ENCODE peak calls at places on chromosome 10, in six cellular contexts. One of them, this sample, is unnamed.
A peak's percentile ranks its signal among the peaks of the same experiment; 100 is the strongest.

GRCh38 chr10:30581779-30582380 is 47.7 kb downstream of the LYZL2 start:
- DNase-seq in COR-L47: no peak
- DNase-seq in Caki2: peak; percentile 29
- DNase-seq in H4: peak; percentile 31
- DNase-seq in B cell: peak; percentile 29
- DNase-seq in NCI-H1436: peak; percentile 0
- DNase-seq in this sample: peak; percentile 46

GRCh38 chr10:133394064-133394663 is at the start of gene MTG1:
- DNase-seq in COR-L47: peak; percentile 80
- DNase-seq in NCI-H1436: peak; percentile 98
- DNase-seq in B cell: peak; percentile 98
- DNase-seq in H4: peak; percentile 80
- DNase-seq in Caki2: peak; percentile 95
- DNase-seq in this sample: peak; percentile 89

GRCh38 chr10:124091646-124092269 is 1.6 kb downstream of the CHST15 start:
- DNase-seq in Caki2: peak; percentile 38
- DNase-seq in H4: no peak
- DNase-seq in COR-L47: no peak
- DNase-seq in NCI-H1436: no peak
- DNase-seq in B cell: peak; percentile 68
- DNase-seq in this sample: peak; percentile 29

GRCh38 chr10:79139124-79139835 is 70.5 kb downstream of the ZMIZ1 start:
- DNase-seq in B cell: no peak
- DNase-seq in NCI-H1436: no peak
- DNase-seq in H4: peak; percentile 89
- DNase-seq in COR-L47: no peak
- DNase-seq in Caki2: no peak
- DNase-seq in this sample: no peak

GRCh38 chr10:67603086-67603485 is 92.9 kb downstream of the CTNNA3 start:
- DNase-seq in B cell: no peak
- DNase-seq in H4: no peak
- DNase-seq in NCI-H1436: no peak
- DNase-seq in Caki2: no peak
- DNase-seq in COR-L47: no peak
- DNase-seq in this sample: no peak

GRCh38 chr10:6595499-6595898 is 15.4 kb upstream of the PRKCQ start:
- DNase-seq in COR-L47: no peak
- DNase-seq in NCI-H1436: no peak
- DNase-seq in H4: no peak
- DNase-seq in B cell: no peak
- DNase-seq in Caki2: no peak
- DNase-seq in this sample: no peak

GRCh38 chr10:82742478-82742877 is 867.5 kb downstream of the NRG3 start:
- DNase-seq in COR-L47: no peak
- DNase-seq in H4: peak; percentile 78
- DNase-seq in B cell: no peak
- DNase-seq in NCI-H1436: no peak
- DNase-seq in Caki2: peak; percentile 42
- DNase-seq in this sample: peak; percentile 21

GRCh38 chr10:99393036-99393435 is 37.4 kb downstream of the GOT1 start:
- DNase-seq in NCI-H1436: no peak
- DNase-seq in B cell: no peak
- DNase-seq in H4: no peak
- DNase-seq in COR-L47: no peak
- DNase-seq in Caki2: no peak
- DNase-seq in this sample: no peak

GRCh38 chr10:62062752-62063512 is 161.4 kb downstream of the ARID5B start:
- DNase-seq in Caki2: no peak
- DNase-seq in B cell: no peak
- DNase-seq in H4: no peak
- DNase-seq in COR-L47: no peak
- DNase-seq in NCI-H1436: no peak
- DNase-seq in this sample: no peak

GRCh38 chr10:78313047-78313381 is 279.4 kb downstream of the RPS24 start:
- DNase-seq in H4: no peak
- DNase-seq in COR-L47: no peak
- DNase-seq in Caki2: no peak
- DNase-seq in NCI-H1436: no peak
- DNase-seq in B cell: no peak
- DNase-seq in this sample: no peak

GRCh38 chr10:110323503-110323902 is 18.8 kb upstream of the SMNDC1 start:
- DNase-seq in Caki2: peak; percentile 48
- DNase-seq in COR-L47: no peak
- DNase-seq in NCI-H1436: no peak
- DNase-seq in B cell: no peak
- DNase-seq in H4: peak; percentile 50
- DNase-seq in this sample: no peak

GRCh38 chr10:130231211-130231850 is 95.1 kb downstream of the GLRX3 start:
- DNase-seq in B cell: no peak
- DNase-seq in Caki2: no peak
- DNase-seq in NCI-H1436: no peak
- DNase-seq in COR-L47: no peak
- DNase-seq in H4: no peak
- DNase-seq in this sample: no peak

GRCh38 chr10:84066202-84066601 is 73.1 kb upstream of the GHITM start:
- DNase-seq in Caki2: no peak
- DNase-seq in NCI-H1436: no peak
- DNase-seq in COR-L47: no peak
- DNase-seq in H4: no peak
- DNase-seq in B cell: no peak
- DNase-seq in this sample: no peak

GRCh38 chr10:3624367-3624766 is 160.6 kb downstream of the KLF6 start:
- DNase-seq in Caki2: no peak
- DNase-seq in NCI-H1436: no peak
- DNase-seq in H4: no peak
- DNase-seq in COR-L47: no peak
- DNase-seq in B cell: no peak
- DNase-seq in this sample: no peak

GRCh38 chr10:116723428-116724281 is 18.7 kb downstream of the HSPA12A start:
- DNase-seq in H4: no peak
- DNase-seq in Caki2: no peak
- DNase-seq in NCI-H1436: no peak
- DNase-seq in COR-L47: no peak
- DNase-seq in B cell: no peak
- DNase-seq in this sample: peak; percentile 83

GRCh38 chr10:117464176-117464575 is 78.4 kb upstream of the EMX2 start:
- DNase-seq in H4: no peak
- DNase-seq in COR-L47: no peak
- DNase-seq in Caki2: no peak
- DNase-seq in NCI-H1436: no peak
- DNase-seq in B cell: no peak
- DNase-seq in this sample: no peak

GRCh38 chr10:31926765-31927596 is 1.6 kb downstream of the ARHGAP12 start:
- DNase-seq in B cell: no peak
- DNase-seq in NCI-H1436: no peak
- DNase-seq in Caki2: peak; percentile 45
- DNase-seq in H4: no peak
- DNase-seq in COR-L47: no peak
- DNase-seq in this sample: peak; percentile 39

GRCh38 chr10:132659206-132660091 is 121.9 kb downstream of the INPP5A start:
- DNase-seq in NCI-H1436: no peak
- DNase-seq in H4: no peak
- DNase-seq in Caki2: no peak
- DNase-seq in B cell: no peak
- DNase-seq in COR-L47: no peak
- DNase-seq in this sample: no peak

GRCh38 chr10:20503186-20503585 is 393.9 kb downstream of the NEBL start:
- DNase-seq in H4: no peak
- DNase-seq in COR-L47: no peak
- DNase-seq in B cell: no peak
- DNase-seq in NCI-H1436: no peak
- DNase-seq in Caki2: no peak
- DNase-seq in this sample: no peak

GRCh38 chr10:77925410-77925794 is 1.2 kb downstream of the DLG5 start:
- DNase-seq in Caki2: no peak
- DNase-seq in H4: no peak
- DNase-seq in B cell: no peak
- DNase-seq in COR-L47: no peak
- DNase-seq in NCI-H1436: no peak
- DNase-seq in this sample: no peak

GRCh38 chr10:21532694-21533576 is 1.1 kb upstream of the MLLT10 start:
- DNase-seq in H4: no peak
- DNase-seq in Caki2: peak; percentile 70
- DNase-seq in B cell: no peak
- DNase-seq in NCI-H1436: no peak
- DNase-seq in COR-L47: no peak
- DNase-seq in this sample: no peak

GRCh38 chr10:54577682-54578081 is 223.3 kb downstream of the PCDH15 start:
- DNase-seq in NCI-H1436: no peak
- DNase-seq in COR-L47: no peak
- DNase-seq in B cell: no peak
- DNase-seq in Caki2: no peak
- DNase-seq in H4: no peak
- DNase-seq in this sample: no peak

GRCh38 chr10:43024524-43024923 is 52.3 kb upstream of the RET start:
- DNase-seq in NCI-H1436: no peak
- DNase-seq in Caki2: no peak
- DNase-seq in B cell: no peak
- DNase-seq in COR-L47: no peak
- DNase-seq in H4: no peak
- DNase-seq in this sample: no peak

GRCh38 chr10:132972149-132972985 is 30.0 kb upstream of the CFAP46 start:
- DNase-seq in COR-L47: no peak
- DNase-seq in H4: no peak
- DNase-seq in Caki2: no peak
- DNase-seq in NCI-H1436: no peak
- DNase-seq in B cell: no peak
- DNase-seq in this sample: no peak

GRCh38 chr10:116120688-116121087 is 152.3 kb downstream of the GFRA1 start:
- DNase-seq in COR-L47: no peak
- DNase-seq in H4: no peak
- DNase-seq in B cell: no peak
- DNase-seq in NCI-H1436: no peak
- DNase-seq in Caki2: no peak
- DNase-seq in this sample: no peak

GRCh38 chr10:107966817-107967216 is 802.3 kb upstream of the SORCS1 start:
- DNase-seq in COR-L47: no peak
- DNase-seq in B cell: no peak
- DNase-seq in H4: no peak
- DNase-seq in NCI-H1436: no peak
- DNase-seq in Caki2: no peak
- DNase-seq in this sample: no peak

GRCh38 chr10:78047314-78047891 is 13.7 kb downstream of the RPS24 start:
- DNase-seq in Caki2: peak; percentile 69
- DNase-seq in B cell: peak; percentile 58
- DNase-seq in COR-L47: peak; percentile 52
- DNase-seq in NCI-H1436: peak; percentile 82
- DNase-seq in H4: peak; percentile 82
- DNase-seq in this sample: peak; percentile 73

GRCh38 chr10:131732631-131733127 is 168.1 kb upstream of the PPP2R2D start:
- DNase-seq in B cell: no peak
- DNase-seq in NCI-H1436: no peak
- DNase-seq in COR-L47: no peak
- DNase-seq in H4: no peak
- DNase-seq in Caki2: no peak
- DNase-seq in this sample: peak; percentile 82

GRCh38 chr10:7507887-7508726 is 97.3 kb upstream of the SFMBT2 start:
- DNase-seq in B cell: peak; percentile 30
- DNase-seq in Caki2: no peak
- DNase-seq in COR-L47: no peak
- DNase-seq in NCI-H1436: no peak
- DNase-seq in H4: no peak
- DNase-seq in this sample: no peak